ENCODE peak calls at places on chromosomes 6 and 20, in ten cellular contexts. One of them, this sample, is unnamed.
A peak's percentile ranks its signal among the peaks of the same experiment; 100 is the strongest.

GRCh38 chr6:158011980-158012566 is 30.4 kb downstream of the SYNJ2 start:
- DNase-seq in endothelial cell of umbilical vein: no peak
- DNase-seq in NB4: no peak
- DNase-seq in fibroblast of lung: no peak
- DNase-seq in neural progenitor cell: no peak
- DNase-seq in kidney: peak; percentile 44
- DNase-seq in CD4-positive, alpha-beta T cell: no peak
- DNase-seq in WTC11: no peak
- DNase-seq in H9: no peak
- DNase-seq in left lung: peak; percentile 2
- DNase-seq in this sample: no peak

GRCh38 chr6:116349216-116349615 is 21.5 kb upstream of the DSE start:
- DNase-seq in kidney: no peak
- DNase-seq in left lung: no peak
- DNase-seq in H9: no peak
- DNase-seq in neural progenitor cell: no peak
- DNase-seq in CD4-positive, alpha-beta T cell: no peak
- DNase-seq in WTC11: no peak
- DNase-seq in fibroblast of lung: peak; percentile 60
- DNase-seq in NB4: no peak
- DNase-seq in endothelial cell of umbilical vein: no peak
- DNase-seq in this sample: no peak

GRCh38 chr6:38571721-38572120 is 68.0 kb downstream of the BTBD9 start:
- DNase-seq in H9: no peak
- DNase-seq in neural progenitor cell: no peak
- DNase-seq in endothelial cell of umbilical vein: peak; percentile 2
- DNase-seq in left lung: no peak
- DNase-seq in WTC11: no peak
- DNase-seq in kidney: no peak
- DNase-seq in CD4-positive, alpha-beta T cell: no peak
- DNase-seq in NB4: no peak
- DNase-seq in fibroblast of lung: no peak
- DNase-seq in this sample: no peak

GRCh38 chr6:138087549-138087948 is 19.7 kb downstream of the PERP start:
- DNase-seq in H9: no peak
- DNase-seq in endothelial cell of umbilical vein: no peak
- DNase-seq in fibroblast of lung: peak; percentile 37
- DNase-seq in kidney: no peak
- DNase-seq in neural progenitor cell: no peak
- DNase-seq in CD4-positive, alpha-beta T cell: no peak
- DNase-seq in left lung: no peak
- DNase-seq in NB4: no peak
- DNase-seq in WTC11: no peak
- DNase-seq in this sample: no peak

GRCh38 chr6:64988148-64988547 is 718.9 kb downstream of the EYS start:
- DNase-seq in CD4-positive, alpha-beta T cell: no peak
- DNase-seq in WTC11: no peak
- DNase-seq in endothelial cell of umbilical vein: no peak
- DNase-seq in kidney: no peak
- DNase-seq in fibroblast of lung: no peak
- DNase-seq in left lung: no peak
- DNase-seq in neural progenitor cell: no peak
- DNase-seq in H9: no peak
- DNase-seq in NB4: no peak
- DNase-seq in this sample: peak; percentile 11

GRCh38 chr6:22145823-22146379 is 150.9 kb downstream of the PRL start:
- DNase-seq in NB4: peak; percentile 41
- DNase-seq in CD4-positive, alpha-beta T cell: no peak
- DNase-seq in H9: peak; percentile 61
- DNase-seq in neural progenitor cell: no peak
- DNase-seq in WTC11: peak; percentile 24
- DNase-seq in fibroblast of lung: peak; percentile 82
- DNase-seq in endothelial cell of umbilical vein: peak; percentile 69
- DNase-seq in left lung: peak; percentile 33
- DNase-seq in kidney: peak; percentile 65
- DNase-seq in this sample: peak; percentile 65

GRCh38 chr20:36975085-36975829 is 23.7 kb upstream of the SAMHD1 start:
- DNase-seq in left lung: no peak
- DNase-seq in fibroblast of lung: no peak
- DNase-seq in WTC11: no peak
- DNase-seq in kidney: no peak
- DNase-seq in endothelial cell of umbilical vein: no peak
- DNase-seq in NB4: no peak
- DNase-seq in H9: no peak
- DNase-seq in neural progenitor cell: no peak
- DNase-seq in CD4-positive, alpha-beta T cell: peak; percentile 61
- DNase-seq in this sample: no peak

GRCh38 chr20:64078934-64079272 is 415 bp downstream of the RGS19 start:
- DNase-seq in fibroblast of lung: no peak
- DNase-seq in endothelial cell of umbilical vein: no peak
- DNase-seq in left lung: no peak
- DNase-seq in H9: no peak
- DNase-seq in NB4: no peak
- DNase-seq in kidney: no peak
- DNase-seq in neural progenitor cell: no peak
- DNase-seq in CD4-positive, alpha-beta T cell: no peak
- DNase-seq in WTC11: no peak
- DNase-seq in this sample: no peak

DNA sequence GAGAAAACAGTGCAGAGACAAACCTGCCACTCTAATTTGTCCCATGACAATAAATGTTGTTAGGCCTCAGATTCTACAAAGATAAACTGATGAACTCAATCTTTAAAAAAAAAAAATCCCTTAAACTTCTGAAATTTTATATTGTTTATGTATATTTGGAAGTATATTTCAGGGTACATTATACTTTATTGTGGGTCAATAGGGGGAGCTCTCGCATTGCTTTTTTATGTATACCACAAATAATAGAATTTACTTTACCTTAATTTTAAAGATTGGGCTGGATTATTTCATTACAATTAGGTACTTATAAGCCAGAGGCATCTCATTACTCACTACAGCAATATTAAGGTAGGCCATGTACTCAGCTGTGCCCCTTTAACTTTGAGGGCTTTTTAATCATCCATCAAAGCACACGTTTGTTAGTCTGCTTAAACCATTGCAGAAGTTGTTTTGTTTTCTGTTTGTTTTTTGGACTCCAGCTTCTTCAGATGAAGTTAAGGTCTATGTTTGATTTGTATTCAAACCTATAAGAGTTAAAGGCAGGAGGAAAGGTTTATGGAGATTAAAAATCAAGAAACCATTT is 56.3 kb upstream of the EYA4 start:
- DNase-seq in H9: no peak
- DNase-seq in fibroblast of lung: peak; percentile 23
- DNase-seq in NB4: peak; percentile 41
- DNase-seq in endothelial cell of umbilical vein: peak; percentile 32
- DNase-seq in neural progenitor cell: peak; percentile 29
- DNase-seq in left lung: no peak
- DNase-seq in WTC11: no peak
- DNase-seq in kidney: no peak
- DNase-seq in CD4-positive, alpha-beta T cell: no peak
- DNase-seq in this sample: peak; percentile 60
- TF ChIP-seq CTCF in H9: peak; percentile 73
- TF ChIP-seq CTCF in fibroblast of lung: peak; percentile 54
- TF ChIP-seq CTCF in NB4: peak; percentile 43
- TF ChIP-seq CTCF in endothelial cell of umbilical vein: peak; percentile 35
- TF ChIP-seq CTCF in neural progenitor cell: peak; percentile 84
- TF ChIP-seq CTCF in left lung: peak; percentile 54
- TF ChIP-seq CTCF in WTC11: peak; percentile 24
- TF ChIP-seq CTCF in kidney: peak; percentile 27
- TF ChIP-seq CTCF in CD4-positive, alpha-beta T cell: peak; percentile 17
- TF ChIP-seq CTCF in this sample: peak; percentile 63

DNA sequence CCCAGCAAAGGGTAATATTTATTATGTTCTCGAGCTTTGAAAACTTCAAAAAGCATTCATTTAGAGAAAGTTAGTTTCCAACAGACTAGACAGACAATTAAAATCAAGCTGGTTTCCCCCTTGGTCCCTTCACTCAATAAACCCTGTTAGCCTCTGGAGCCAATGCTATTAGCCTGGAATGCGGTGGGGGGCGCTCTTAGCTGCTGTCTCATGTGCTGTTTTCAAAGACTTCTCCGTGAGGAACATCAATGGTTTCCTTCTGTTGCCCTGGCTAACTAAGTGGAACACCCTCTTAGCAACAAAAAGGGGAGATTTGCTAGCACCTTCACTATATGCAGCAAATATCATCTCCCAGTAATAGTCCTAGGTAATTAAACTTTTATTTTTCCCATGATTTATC is 86.4 kb downstream of the LY86 start:
- DNase-seq in left lung: no peak
- DNase-seq in fibroblast of lung: no peak
- DNase-seq in H9: peak; percentile 68
- DNase-seq in neural progenitor cell: peak; percentile 56
- DNase-seq in endothelial cell of umbilical vein: no peak
- DNase-seq in CD4-positive, alpha-beta T cell: no peak
- DNase-seq in NB4: peak; percentile 45
- DNase-seq in WTC11: peak; percentile 70
- DNase-seq in kidney: no peak
- DNase-seq in this sample: no peak
- TF ChIP-seq CTCF in left lung: no peak
- TF ChIP-seq CTCF in fibroblast of lung: peak; percentile 34
- TF ChIP-seq CTCF in H9: peak; percentile 84
- TF ChIP-seq CTCF in neural progenitor cell: peak; percentile 79
- TF ChIP-seq CTCF in endothelial cell of umbilical vein: peak; percentile 50
- TF ChIP-seq CTCF in CD4-positive, alpha-beta T cell: no peak
- TF ChIP-seq CTCF in NB4: peak; percentile 44
- TF ChIP-seq CTCF in WTC11: peak; percentile 61
- TF ChIP-seq CTCF in kidney: no peak
- TF ChIP-seq CTCF in this sample: peak; percentile 38

GRCh38 chr20:34755367-34755766 is 51.2 kb downstream of the TP53INP2 start:
- DNase-seq in CD4-positive, alpha-beta T cell: no peak
- DNase-seq in kidney: no peak
- DNase-seq in neural progenitor cell: no peak
- DNase-seq in NB4: no peak
- DNase-seq in WTC11: no peak
- DNase-seq in H9: no peak
- DNase-seq in left lung: no peak
- DNase-seq in fibroblast of lung: no peak
- DNase-seq in endothelial cell of umbilical vein: no peak
- DNase-seq in this sample: no peak

GRCh38 chr20:34751453-34751852 is 47.3 kb downstream of the TP53INP2 start:
- DNase-seq in NB4: no peak
- DNase-seq in endothelial cell of umbilical vein: no peak
- DNase-seq in kidney: no peak
- DNase-seq in fibroblast of lung: peak; percentile 23
- DNase-seq in WTC11: no peak
- DNase-seq in H9: no peak
- DNase-seq in neural progenitor cell: no peak
- DNase-seq in left lung: no peak
- DNase-seq in CD4-positive, alpha-beta T cell: no peak
- DNase-seq in this sample: no peak

GRCh38 chr20:34750484-34750883 is 46.3 kb downstream of the TP53INP2 start:
- DNase-seq in NB4: no peak
- DNase-seq in H9: no peak
- DNase-seq in fibroblast of lung: no peak
- DNase-seq in neural progenitor cell: no peak
- DNase-seq in WTC11: no peak
- DNase-seq in CD4-positive, alpha-beta T cell: no peak
- DNase-seq in left lung: no peak
- DNase-seq in endothelial cell of umbilical vein: no peak
- DNase-seq in kidney: no peak
- DNase-seq in this sample: no peak

GRCh38 chr20:34754611-34755010 is 50.5 kb downstream of the TP53INP2 start:
- DNase-seq in neural progenitor cell: no peak
- DNase-seq in kidney: no peak
- DNase-seq in WTC11: peak; percentile 20
- DNase-seq in H9: no peak
- DNase-seq in NB4: no peak
- DNase-seq in left lung: no peak
- DNase-seq in endothelial cell of umbilical vein: no peak
- DNase-seq in CD4-positive, alpha-beta T cell: no peak
- DNase-seq in fibroblast of lung: no peak
- DNase-seq in this sample: no peak

DNA sequence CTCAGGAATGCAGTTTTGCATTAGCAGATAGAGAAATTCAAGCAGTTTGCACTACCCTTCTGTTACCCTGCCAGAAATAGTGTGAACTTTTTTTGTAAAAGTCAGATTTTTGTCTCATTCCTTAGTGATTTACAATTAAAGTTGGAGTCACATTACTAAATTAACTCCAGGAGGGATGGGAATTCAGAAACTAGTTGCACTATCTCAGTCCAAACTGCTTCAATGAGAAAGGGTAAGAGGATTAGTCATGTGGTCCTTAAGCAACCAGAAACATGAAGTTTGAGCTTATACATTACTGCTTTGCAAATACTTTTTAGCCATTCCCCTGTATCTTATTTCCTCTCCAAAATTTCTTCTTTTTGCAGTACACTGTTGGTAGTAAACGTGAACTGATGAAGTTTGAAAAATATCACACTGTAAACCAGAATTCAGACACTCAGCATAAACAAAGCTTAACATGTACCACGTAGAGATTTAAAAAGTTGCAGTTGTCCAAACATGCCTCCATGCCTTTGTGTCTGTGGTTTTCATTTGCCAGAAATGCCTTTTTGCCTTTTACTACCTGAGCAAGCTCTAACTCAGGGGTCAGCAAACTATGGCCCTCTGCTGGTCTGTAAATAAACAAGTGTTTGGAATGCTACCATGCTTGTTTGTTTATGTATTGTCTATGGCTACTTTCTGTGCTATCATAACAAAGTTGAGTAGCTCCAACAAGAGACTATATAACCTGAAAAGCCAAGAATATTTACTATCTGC is 49.7 kb downstream of the TP53INP2 start:
- DNase-seq in neural progenitor cell: no peak
- DNase-seq in NB4: no peak
- DNase-seq in H9: no peak
- DNase-seq in fibroblast of lung: peak; percentile 14
- DNase-seq in left lung: no peak
- DNase-seq in endothelial cell of umbilical vein: no peak
- DNase-seq in CD4-positive, alpha-beta T cell: no peak
- DNase-seq in WTC11: no peak
- DNase-seq in kidney: no peak
- DNase-seq in this sample: no peak
- TF ChIP-seq CTCF in neural progenitor cell: peak; percentile 13
- TF ChIP-seq CTCF in NB4: no peak
- TF ChIP-seq CTCF in H9: no peak
- TF ChIP-seq CTCF in fibroblast of lung: no peak
- TF ChIP-seq CTCF in left lung: no peak
- TF ChIP-seq CTCF in endothelial cell of umbilical vein: no peak
- TF ChIP-seq CTCF in CD4-positive, alpha-beta T cell: no peak
- TF ChIP-seq CTCF in WTC11: no peak
- TF ChIP-seq CTCF in kidney: no peak
- TF ChIP-seq CTCF in this sample: no peak

DNA sequence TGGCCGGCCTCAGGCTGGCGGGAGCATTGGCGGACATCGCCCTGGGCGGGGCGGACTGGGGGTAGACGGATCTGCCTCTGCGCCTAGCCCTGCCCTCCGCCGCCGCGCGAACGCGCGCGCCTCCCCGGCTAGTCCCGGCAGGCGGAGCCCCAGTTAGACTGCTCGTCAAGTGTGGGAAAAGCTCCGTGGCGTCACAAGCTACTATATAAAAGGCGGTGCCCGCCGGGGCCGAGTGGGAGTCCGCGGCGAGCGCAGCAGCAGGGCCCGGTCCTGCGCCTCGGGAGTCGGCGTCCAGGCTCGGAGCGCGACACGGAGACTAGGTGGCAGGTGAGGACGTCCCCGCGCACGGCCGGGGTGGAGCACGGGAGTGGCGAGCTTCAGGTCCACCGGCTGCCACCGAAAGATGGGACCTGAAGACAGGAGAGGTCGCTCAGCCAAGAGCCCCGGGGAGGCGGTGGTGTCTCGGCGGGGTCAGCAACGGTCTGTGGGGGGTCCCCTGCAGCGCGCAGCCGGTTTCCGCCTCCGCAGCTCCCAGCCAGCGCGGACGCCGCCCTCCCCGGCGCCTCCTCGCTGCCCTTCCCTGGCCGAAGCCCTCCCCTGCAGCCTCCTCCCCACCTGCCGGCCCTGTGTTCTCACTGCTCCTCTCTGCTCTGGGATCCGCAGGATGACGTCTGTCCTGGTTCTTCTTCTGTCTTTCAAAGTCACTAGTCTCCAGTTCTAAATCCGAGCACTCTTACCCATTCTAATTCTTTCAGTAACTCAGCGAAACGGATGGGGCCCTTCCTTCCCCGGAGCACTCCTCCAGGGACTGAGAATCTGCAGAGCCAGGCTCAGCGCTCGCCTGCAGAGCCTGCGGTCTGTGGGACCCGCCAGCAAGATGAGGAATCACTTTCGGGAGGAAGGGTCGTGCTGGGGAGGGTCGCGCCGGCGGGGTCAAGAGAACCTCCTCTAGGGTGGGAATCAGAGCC is 4.3 kb upstream of the RIPK1 start:
- DNase-seq in H9: peak; percentile 87
- DNase-seq in fibroblast of lung: peak; percentile 77
- DNase-seq in neural progenitor cell: peak; percentile 85
- DNase-seq in endothelial cell of umbilical vein: peak; percentile 21
- DNase-seq in kidney: peak; percentile 99
- DNase-seq in WTC11: peak; percentile 85
- DNase-seq in left lung: peak; percentile 99
- DNase-seq in NB4: peak; percentile 95
- DNase-seq in CD4-positive, alpha-beta T cell: peak; percentile 90
- DNase-seq in this sample: peak; percentile 94
- TF ChIP-seq CTCF in H9: no peak
- TF ChIP-seq CTCF in fibroblast of lung: no peak
- TF ChIP-seq CTCF in neural progenitor cell: no peak
- TF ChIP-seq CTCF in endothelial cell of umbilical vein: no peak
- TF ChIP-seq CTCF in kidney: peak; percentile 12
- TF ChIP-seq CTCF in WTC11: no peak
- TF ChIP-seq CTCF in left lung: no peak
- TF ChIP-seq CTCF in NB4: no peak
- TF ChIP-seq CTCF in CD4-positive, alpha-beta T cell: no peak
- TF ChIP-seq CTCF in this sample: no peak